ENCODE peak calls at places on chromosomes 16 and 17, in nine cellular contexts. Z is stomach, F is H54, C is erythroblast, X is Peyer's patch, B is esophagus squamous epithelium, G is breast epithelium, J is uterus, K is adrenal gland. Q is an unnamed sample.

GRCh38 chr16:57155702-57156350 is 30.0 kb downstream of the PSME3IP1 start:
- DNase-seq in Z (no peak), F (no peak), C (no peak), X (no peak), B (no peak), G (no peak), J (no peak), K (no peak), Q (no peak)

GRCh38 chr17:47955497-47956461 is 1.9 kb downstream of the PRR15L start:
- DNase-seq in Z (peak; percentile 94), F (no peak), C (no peak), X (peak; percentile 77), B (no peak), G (peak; percentile 79), J (no peak), K (no peak), Q (no peak)

GRCh38 chr17:13140750-13141149 is 122.9 kb upstream of the ELAC2 start:
- DNase-seq in Z (no peak), F (no peak), C (no peak), X (no peak), B (no peak), G (no peak), J (no peak), K (no peak), Q (no peak)

GRCh38 chr17:62179525-62180161 is 114.6 kb upstream of the MED13 start:
- DNase-seq in Z (no peak), F (peak; percentile 73), C (no peak), X (no peak), B (no peak), G (no peak), J (no peak), K (no peak), Q (no peak)

GRCh38 chr17:77772461-77772897 is 186.0 kb upstream of the TNRC6C start:
- DNase-seq in Z (peak; percentile 64), F (no peak), C (peak; percentile 58), X (peak; percentile 75), B (no peak), G (no peak), J (peak; percentile 30), K (peak; percentile 62), Q (no peak)

GRCh38 chr16:19338335-19338734 is 52.8 kb downstream of the CLEC19A start:
- DNase-seq in Z (no peak), F (no peak), C (no peak), X (no peak), B (no peak), G (no peak), J (no peak), K (no peak), Q (no peak)

GRCh38 chr17:44797809-44798208 is 32.3 kb downstream of the GJC1 start:
- DNase-seq in Z (no peak), F (no peak), C (no peak), X (no peak), B (no peak), G (no peak), J (no peak), K (no peak), Q (no peak)

GRCh38 chr16:4728676-4729075 is 5.4 kb downstream of the ANKS3 start:
- DNase-seq in Z (no peak), F (no peak), C (no peak), X (no peak), B (no peak), G (no peak), J (no peak), K (no peak), Q (no peak)

DNA sequence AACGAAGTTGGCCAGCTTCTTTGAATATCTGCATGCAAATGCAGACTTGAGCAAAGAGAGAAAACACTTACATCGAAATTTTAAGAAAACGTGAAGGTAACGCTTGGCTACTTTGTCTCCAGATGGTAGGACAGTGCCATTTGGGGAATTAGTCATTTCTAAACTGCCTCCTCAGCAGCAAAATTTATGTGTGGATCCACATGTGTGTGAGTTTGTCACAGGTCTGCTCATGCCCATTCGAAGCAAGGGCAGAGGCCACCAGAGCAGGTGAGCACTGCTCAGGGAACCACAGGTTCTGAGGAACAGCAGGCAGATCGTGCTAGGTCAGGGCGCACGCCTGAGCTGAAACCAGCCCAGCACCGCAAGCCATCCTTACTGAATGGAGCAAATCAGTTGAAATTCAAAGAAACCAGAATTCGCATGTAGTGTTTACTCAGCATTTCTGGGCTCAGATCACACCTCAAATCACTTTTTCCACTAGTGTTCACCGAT is 80.1 kb downstream of the SOCS1 start:
- DNase-seq in Z (no peak), F (no peak), C (no peak), X (no peak), B (no peak), G (no peak), J (no peak), K (no peak), Q (no peak)
- TF ChIP-seq POLR2A in Z (no peak), F (no peak), C (no peak), X (no peak), B (no peak), G (no peak), J (no peak), K (no peak), Q (no peak)

GRCh38 chr17:58081641-58082340 is 1.4 kb upstream of the DYNLL2 start:
- DNase-seq in Z (no peak), F (no peak), C (no peak), X (no peak), B (no peak), G (no peak), J (no peak), K (no peak), Q (no peak)

GRCh38 chr17:58082341-58082869 is 814 bp upstream of the DYNLL2 start:
- DNase-seq in Z (no peak), F (no peak), C (no peak), X (no peak), B (no peak), G (no peak), J (peak; percentile 19), K (no peak), Q (no peak)

GRCh38 chr17:58083491-58084316 is 485 bp downstream of the DYNLL2 start:
- DNase-seq in Z (peak; percentile 64), F (peak; percentile 92), C (peak; percentile 87), X (peak; percentile 76), B (no peak), G (no peak), J (peak; percentile 59), K (peak; percentile 85), Q (peak; percentile 63)

GRCh38 chr17:58084317-58084981 is 1.2 kb downstream of the DYNLL2 start:
- DNase-seq in Z (peak; percentile 61), F (peak; percentile 42), C (peak; percentile 82), X (peak; percentile 61), B (no peak), G (no peak), J (peak; percentile 50), K (peak; percentile 75), Q (peak; percentile 66)

DNA sequence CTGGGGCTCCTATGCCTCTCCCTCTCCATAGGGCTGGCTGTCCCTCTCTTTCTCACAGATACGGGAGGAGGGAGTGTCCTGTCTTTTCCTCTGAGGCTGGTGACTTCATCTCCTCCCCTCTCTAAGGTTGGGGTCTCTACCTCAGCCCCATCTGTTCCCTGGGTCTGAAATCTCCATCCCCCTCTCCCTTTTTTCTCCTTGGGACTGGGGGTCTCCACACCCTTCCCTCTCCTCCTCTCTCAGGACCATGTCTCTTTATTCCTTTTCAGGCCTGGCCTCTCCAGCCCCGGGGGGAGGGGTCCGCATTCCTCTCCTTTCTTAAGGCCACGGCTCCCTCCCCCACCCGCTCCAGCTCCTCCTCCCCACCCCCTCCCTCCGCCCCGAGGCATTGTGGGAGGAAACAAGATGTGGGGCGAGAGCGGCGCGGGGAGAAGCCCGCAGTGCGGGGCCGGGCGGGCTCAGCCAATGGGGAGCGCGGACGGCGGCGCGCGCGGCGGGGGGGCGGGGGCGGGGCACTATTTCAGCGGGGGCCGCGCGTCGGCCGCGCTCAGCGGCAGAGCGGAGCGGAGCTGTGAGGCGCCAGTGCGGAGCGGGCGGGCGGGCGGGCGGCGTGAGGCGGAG is at the start of gene DYNLL2:
- DNase-seq in Z (peak; percentile 94), F (peak; percentile 98), C (peak; percentile 92), X (peak; percentile 94), B (peak; percentile 75), G (peak; percentile 89), J (peak; percentile 91), K (peak; percentile 96), Q (peak; percentile 91)
- TF ChIP-seq POLR2A in Z (no peak), F (peak; percentile 60), C (no peak), X (no peak), B (no peak), G (no peak), J (no peak), K (no peak), Q (no peak)

DNA sequence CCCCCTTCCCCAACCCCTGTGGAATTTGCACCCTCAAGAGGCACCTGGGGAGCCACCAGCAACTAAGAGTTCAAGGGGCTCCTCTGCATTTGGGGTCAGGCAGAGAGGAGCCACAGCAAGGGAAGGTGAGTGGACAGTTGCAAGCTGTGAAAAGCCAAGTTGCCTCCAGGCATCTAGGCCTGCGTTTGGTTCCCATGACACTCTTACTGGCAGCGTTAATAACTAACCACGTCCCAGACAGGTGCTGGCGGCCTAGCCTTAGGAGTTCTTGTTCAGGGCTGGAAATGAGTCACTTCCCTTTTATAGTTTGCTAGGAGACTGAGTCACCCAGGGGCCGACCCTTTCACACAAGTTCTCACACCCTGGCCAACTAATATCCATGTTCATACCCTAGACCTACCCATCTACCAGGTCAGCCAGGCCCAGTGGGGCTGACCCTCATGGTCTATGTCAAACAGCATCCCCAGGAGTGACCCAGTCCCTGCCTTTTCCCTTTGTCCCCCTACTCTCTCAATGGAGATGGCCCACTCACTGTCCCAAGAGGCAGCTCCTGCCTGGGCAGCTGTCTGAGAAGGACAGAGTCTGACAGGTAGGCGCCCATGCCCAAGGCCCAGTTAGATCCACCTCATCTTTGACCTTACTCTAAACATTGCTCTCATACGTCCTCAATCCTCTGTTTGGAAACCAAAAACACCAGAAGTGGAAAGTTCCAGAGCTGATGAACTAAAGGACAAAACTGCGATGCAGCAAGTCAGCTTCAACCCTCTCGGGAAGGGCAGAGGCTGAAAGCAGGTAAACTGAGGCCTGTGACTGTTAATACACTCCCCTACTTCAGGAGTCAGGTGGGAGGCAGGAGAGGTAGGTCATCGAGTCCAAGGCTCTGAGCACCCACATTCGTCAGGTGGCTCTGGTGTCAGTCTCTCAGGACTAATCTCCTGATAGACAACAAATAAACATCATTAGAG is 300.6 kb downstream of the SOX9 start:
- DNase-seq in Z (peak; percentile 71), F (peak; percentile 89), C (no peak), X (peak; percentile 81), B (no peak), G (peak; percentile 69), J (no peak), K (peak; percentile 84), Q (no peak)
- TF ChIP-seq POLR2A in Z (no peak), F (no peak), C (no peak), X (no peak), B (no peak), G (no peak), J (no peak), K (no peak), Q (no peak)

DNA sequence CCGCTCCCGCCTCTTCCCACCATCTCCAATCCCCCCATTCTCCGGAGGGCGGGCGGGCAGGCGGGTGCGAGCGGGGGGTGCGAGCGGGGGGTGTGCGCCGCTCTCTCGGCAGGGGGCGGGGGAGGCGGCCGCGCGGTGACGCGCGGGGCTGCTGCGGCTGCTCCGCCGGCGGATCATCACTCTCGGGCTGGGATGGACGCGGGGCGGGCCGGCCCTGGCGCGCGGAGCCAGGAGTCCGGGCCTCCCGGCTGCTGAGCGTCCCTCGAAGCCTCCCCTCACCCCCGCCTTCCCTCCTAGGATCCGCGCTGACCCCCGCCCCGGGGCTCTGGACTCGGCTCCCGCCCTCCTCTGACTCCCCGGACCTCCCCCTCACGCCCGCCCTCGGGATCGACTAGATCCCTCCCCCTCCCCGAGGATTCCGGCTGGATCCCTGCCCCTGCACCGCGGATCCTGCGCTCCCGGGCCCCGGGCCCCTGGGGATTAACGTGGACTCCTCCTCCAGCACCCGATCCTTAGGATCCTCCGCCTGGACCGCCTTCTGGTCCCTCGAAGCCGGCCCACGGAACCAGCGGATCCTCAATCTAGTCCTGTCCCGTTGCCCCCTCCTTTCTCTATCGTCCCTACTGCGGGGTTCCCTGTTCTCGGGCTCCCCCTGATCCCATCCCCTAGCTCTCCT is 978 bp upstream of the TMEM256 start:
- DNase-seq in Z (peak; percentile 60), F (peak; percentile 78), C (no peak), X (peak; percentile 69), B (no peak), G (peak; percentile 74), J (no peak), K (peak; percentile 74), Q (peak; percentile 80)
- TF ChIP-seq POLR2A in Z (no peak), F (peak; percentile 39), C (no peak), X (no peak), B (peak; percentile 66), G (no peak), J (no peak), K (peak; percentile 61), Q (peak; percentile 70)

Q was measured in ovary.